ENCODE peak calls at places on chromosomes 12 and 14, in six cellular contexts. D, S, P, K, R and F are unnamed samples.

GRCh38 chr14:75604979-75605825 is 26.8 kb downstream of the FLVCR2 start:
- DNase-seq in D (no peak), S (no peak), P (no peak), K (no peak), R (no peak), F (peak)

GRCh38 chr14:74618078-74618952 is 6.3 kb upstream of the LTBP2 start:
- DNase-seq in D (peak), S (peak), P (no peak), K (no peak), R (peak), F (no peak)

GRCh38 chr12:41795066-41795465 is 349.6 kb downstream of the GXYLT1 start:
- DNase-seq in D (no peak), S (no peak), P (no peak), K (no peak), R (no peak), F (no peak)

GRCh38 chr14:100384819-100385813 is 62.0 kb downstream of the SLC25A47 start:
- DNase-seq in D (no peak), S (no peak), P (no peak), K (no peak), R (no peak), F (peak)

GRCh38 chr14:75247286-75247922 is 31.2 kb upstream of the FOS start:
- DNase-seq in D (no peak), S (peak), P (peak), K (no peak), R (peak), F (no peak)

GRCh38 chr14:88129306-88130056 is 124.5 kb downstream of the GPR65 start:
- DNase-seq in D (no peak), S (peak), P (peak), K (no peak), R (no peak), F (no peak)

GRCh38 chr12:47017901-47018479 is 61.4 kb upstream of the PCED1B start:
- DNase-seq in D (no peak), S (no peak), P (no peak), K (no peak), R (no peak), F (no peak)

GRCh38 chr12:7709969-7710368 is 1.3 kb upstream of the DPPA3 start:
- DNase-seq in D (no peak), S (no peak), P (no peak), K (no peak), R (no peak), F (no peak)

GRCh38 chr14:68554231-68554630 is 238.6 kb downstream of the ZFP36L1 start:
- DNase-seq in D (no peak), S (no peak), P (no peak), K (no peak), R (no peak), F (no peak)

GRCh38 chr14:20427231-20428009 is 8.5 kb downstream of the KLHL33 start:
- DNase-seq in D (no peak), S (no peak), P (peak), K (no peak), R (no peak), F (no peak)

GRCh38 chr14:99230271-99231141 is 41.5 kb downstream of the BCL11B start:
- DNase-seq in D (no peak), S (peak), P (no peak), K (no peak), R (peak), F (no peak)

GRCh38 chr14:101862177-101862576 is 100.7 kb downstream of the PPP2R5C start:
- DNase-seq in D (no peak), S (no peak), P (no peak), K (no peak), R (no peak), F (no peak)

GRCh38 chr14:33404054-33404453 is 465.4 kb downstream of the NPAS3 start:
- DNase-seq in D (no peak), S (no peak), P (no peak), K (no peak), R (no peak), F (no peak)

GRCh38 chr14:68394113-68394718 is 398.7 kb downstream of the ZFP36L1 start:
- DNase-seq in D (no peak), S (no peak), P (no peak), K (no peak), R (no peak), F (no peak)

GRCh38 chr12:100668939-100669536 is 95.6 kb downstream of the GAS2L3 start:
- DNase-seq in D (peak), S (peak), P (peak), K (peak), R (peak), F (no peak)

GRCh38 chr12:122079038-122079531 is 529 bp downstream of the MLXIP start:
- DNase-seq in D (peak), S (peak), P (no peak), K (no peak), R (no peak), F (no peak)

GRCh38 chr12:16857456-16857923 is 251.5 kb upstream of the LMO3 start:
- DNase-seq in D (no peak), S (no peak), P (peak), K (no peak), R (no peak), F (no peak)

GRCh38 chr12:46402861-46403731 is 30.5 kb upstream of the SLC38A2 start:
- DNase-seq in D (no peak), S (no peak), P (no peak), K (no peak), R (no peak), F (no peak)

GRCh38 chr12:114673169-114673833 is 10.7 kb downstream of the TBX3 start:
- DNase-seq in D (no peak), S (no peak), P (no peak), K (no peak), R (no peak), F (no peak)

GRCh38 chr12:47686645-47687240 is 19.1 kb downstream of the RPAP3 start:
- DNase-seq in D (no peak), S (peak), P (peak), K (peak), R (no peak), F (no peak)

GRCh38 chr14:26856832-26857508 is 259.1 kb upstream of the NOVA1 start:
- DNase-seq in D (no peak), S (no peak), P (no peak), K (no peak), R (no peak), F (no peak)

GRCh38 chr12:11785722-11786121 is 136.2 kb downstream of the ETV6 start:
- DNase-seq in D (no peak), S (no peak), P (no peak), K (no peak), R (no peak), F (no peak)

GRCh38 chr14:102222009-102222575 is 82.4 kb downstream of the WDR20 start:
- DNase-seq in D (no peak), S (no peak), P (no peak), K (no peak), R (no peak), F (no peak)

GRCh38 chr12:129790930-129791329 is 112.9 kb downstream of the TMEM132D start:
- DNase-seq in D (no peak), S (no peak), P (no peak), K (no peak), R (no peak), F (no peak)

GRCh38 chr12:113348849-113349536 is 9.4 kb upstream of the PLBD2 start:
- DNase-seq in D (no peak), S (no peak), P (no peak), K (no peak), R (no peak), F (no peak)

GRCh38 chr14:31766315-31766892 is 205.2 kb downstream of the NUBPL start:
- DNase-seq in D (no peak), S (no peak), P (no peak), K (no peak), R (no peak), F (no peak)

GRCh38 chr14:52706286-52706685 is 714 bp upstream of the PSMC6 start:
- DNase-seq in D (no peak), S (peak), P (no peak), K (no peak), R (no peak), F (no peak)

GRCh38 chr14:64763089-64763782 is 59.0 kb downstream of the PLEKHG3 start:
- DNase-seq in D (no peak), S (no peak), P (no peak), K (no peak), R (no peak), F (no peak)

GRCh38 chr14:101838476-101838875 is 77.0 kb downstream of the PPP2R5C start:
- DNase-seq in D (no peak), S (no peak), P (no peak), K (no peak), R (no peak), F (no peak)

GRCh38 chr12:80943345-80943744 is 5.6 kb upstream of the LIN7A start:
- DNase-seq in D (no peak), S (no peak), P (no peak), K (no peak), R (no peak), F (no peak)

GRCh38 chr12:22656835-22657234 is 31.9 kb downstream of the ETNK1 start:
- DNase-seq in D (no peak), S (no peak), P (no peak), K (no peak), R (no peak), F (no peak)

GRCh38 chr12:96301732-96302131 is 98.5 kb downstream of the CDK17 start:
- DNase-seq in D (no peak), S (no peak), P (no peak), K (no peak), R (no peak), F (no peak)

GRCh38 chr14:81826080-81826479 is 292.4 kb upstream of the SEL1L start:
- DNase-seq in D (no peak), S (no peak), P (no peak), K (no peak), R (no peak), F (no peak)

GRCh38 chr12:13179159-13180074 is 17.1 kb upstream of the EMP1 start:
- DNase-seq in D (peak), S (peak), P (no peak), K (no peak), R (peak), F (no peak)

GRCh38 chr12:77603923-77604322 is 226.8 kb upstream of the NAV3 start:
- DNase-seq in D (no peak), S (no peak), P (no peak), K (no peak), R (no peak), F (no peak)

GRCh38 chr14:85296466-85297210 is 233.3 kb upstream of the FLRT2 start:
- DNase-seq in D (no peak), S (no peak), P (no peak), K (no peak), R (no peak), F (no peak)

GRCh38 chr12:115828151-115828550 is 449.3 kb downstream of the MED13L start:
- DNase-seq in D (no peak), S (no peak), P (no peak), K (no peak), R (no peak), F (no peak)